ENCODE peak calls at places on chromosomes 6 and 20, in eight cellular contexts. W, V, C, H, M, E, Z and O are unnamed samples.

GRCh38 chr6:75528423-75528822 is 34.8 kb upstream of the FILIP1 start:
- DNase-seq in W (no peak), V (peak; percentile 81), C (no peak), H (no peak), M (no peak), E (peak; percentile 59), Z (peak; percentile 54), O (peak; percentile 65)

GRCh38 chr20:4637081-4637797 is 84.5 kb upstream of the PRND start:
- DNase-seq in W (no peak), V (peak; percentile 29), C (no peak), H (no peak), M (no peak), E (peak; percentile 65), Z (no peak), O (peak; percentile 7)

GRCh38 chr6:154705471-154706113 is 27.6 kb upstream of the SCAF8 start:
- DNase-seq in W (no peak), V (peak; percentile 40), C (no peak), H (no peak), M (no peak), E (no peak), Z (no peak), O (peak; percentile 30)

GRCh38 chr6:118017301-118017854 is 110.3 kb downstream of the SLC35F1 start:
- DNase-seq in W (no peak), V (no peak), C (no peak), H (no peak), M (no peak), E (no peak), Z (no peak), O (no peak)

GRCh38 chr6:25173951-25174474 is 105.2 kb upstream of the CARMIL1 start:
- DNase-seq in W (peak; percentile 62), V (peak; percentile 94), C (no peak), H (no peak), M (peak; percentile 94), E (peak; percentile 98), Z (peak; percentile 93), O (peak; percentile 97)

GRCh38 chr6:52369234-52369633 is 7.3 kb downstream of the PAQR8 start:
- DNase-seq in W (no peak), V (no peak), C (no peak), H (no peak), M (no peak), E (no peak), Z (no peak), O (no peak)

GRCh38 chr6:21402368-21402767 is 191.2 kb upstream of the SOX4 start:
- DNase-seq in W (no peak), V (peak; percentile 55), C (no peak), H (no peak), M (peak; percentile 15), E (no peak), Z (peak; percentile 54), O (peak; percentile 67)

GRCh38 chr20:4802023-4802422 is 80.3 kb downstream of the PRND start:
- DNase-seq in W (no peak), V (no peak), C (no peak), H (no peak), M (no peak), E (no peak), Z (no peak), O (no peak)

GRCh38 chr6:104710543-104711335 is 149.0 kb downstream of the HACE1 start:
- DNase-seq in W (no peak), V (no peak), C (no peak), H (no peak), M (no peak), E (no peak), Z (no peak), O (no peak)

DNA sequence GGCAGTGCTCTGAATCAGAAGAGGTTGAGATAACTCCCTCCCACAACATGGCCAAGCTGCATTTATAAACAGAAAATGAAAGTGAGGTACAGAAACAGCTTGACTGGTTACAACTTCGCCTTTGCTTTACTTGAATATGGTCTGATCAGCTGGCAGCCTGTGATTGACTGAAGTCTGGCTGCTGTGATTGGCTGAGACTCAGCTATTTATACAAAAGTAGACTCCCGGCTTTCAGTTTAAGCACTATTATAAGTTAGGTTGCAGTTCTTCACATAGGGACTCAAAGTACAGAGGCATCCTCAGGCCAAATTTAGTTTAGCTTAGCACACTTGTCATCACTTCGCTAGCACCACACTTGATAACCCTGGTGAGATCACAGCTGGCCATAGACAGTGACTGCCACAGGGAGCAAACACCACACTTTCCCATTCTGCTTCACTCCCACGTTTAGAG is 362.6 kb downstream of the EPM2A start:
- DNase-seq in W (no peak), V (peak; percentile 84), C (peak; percentile 70), H (peak; percentile 81), M (peak; percentile 37), E (no peak), Z (peak; percentile 10), O (peak; percentile 39)
- H3K4me3 ChIP-seq in W (no peak overlapping the region), V (peak overlapping the region; percentile 9), C (peak overlapping the region; percentile 15), H (peak overlapping the region; percentile 35), M (no peak overlapping the region), E (no peak overlapping the region), Z (no peak overlapping the region), O (peak overlapping the region; percentile 18)

GRCh38 chr6:63154535-63154934 is 56.7 kb upstream of the FKBP1C start:
- DNase-seq in W (no peak), V (no peak), C (no peak), H (no peak), M (no peak), E (no peak), Z (no peak), O (no peak)
- TF ChIP-seq CTCF in W (no peak), V (no peak), C (no peak), H (no peak), M (no peak), E (no peak), Z (no peak), O (no peak)

GRCh38 chr20:33686984-33687366 is 790 bp upstream of the E2F1 start:
- DNase-seq in W (no peak), V (no peak), C (no peak), H (no peak), M (no peak), E (no peak), Z (no peak), O (no peak)
- H3K4me3 ChIP-seq in W (peak overlapping the region; percentile 36), V (peak overlapping the region; percentile 26), C (peak overlapping the region; percentile 30), H (peak overlapping the region; percentile 58), M (no peak overlapping the region), E (peak overlapping the region; percentile 41), Z (peak overlapping the region; percentile 52), O (no peak overlapping the region)

GRCh38 chr6:149026530-149026942 is 279.7 kb downstream of the UST start:
- DNase-seq in W (peak; percentile 72), V (peak; percentile 86), C (no peak), H (no peak), M (peak; percentile 91), E (no peak), Z (peak; percentile 88), O (peak; percentile 94)
- TF ChIP-seq CTCF in W (peak; percentile 40), V (peak; percentile 72), C (no peak), H (peak; percentile 22), M (peak; percentile 66), E (peak; percentile 75), Z (peak; percentile 66), O (peak; percentile 69)

DNA sequence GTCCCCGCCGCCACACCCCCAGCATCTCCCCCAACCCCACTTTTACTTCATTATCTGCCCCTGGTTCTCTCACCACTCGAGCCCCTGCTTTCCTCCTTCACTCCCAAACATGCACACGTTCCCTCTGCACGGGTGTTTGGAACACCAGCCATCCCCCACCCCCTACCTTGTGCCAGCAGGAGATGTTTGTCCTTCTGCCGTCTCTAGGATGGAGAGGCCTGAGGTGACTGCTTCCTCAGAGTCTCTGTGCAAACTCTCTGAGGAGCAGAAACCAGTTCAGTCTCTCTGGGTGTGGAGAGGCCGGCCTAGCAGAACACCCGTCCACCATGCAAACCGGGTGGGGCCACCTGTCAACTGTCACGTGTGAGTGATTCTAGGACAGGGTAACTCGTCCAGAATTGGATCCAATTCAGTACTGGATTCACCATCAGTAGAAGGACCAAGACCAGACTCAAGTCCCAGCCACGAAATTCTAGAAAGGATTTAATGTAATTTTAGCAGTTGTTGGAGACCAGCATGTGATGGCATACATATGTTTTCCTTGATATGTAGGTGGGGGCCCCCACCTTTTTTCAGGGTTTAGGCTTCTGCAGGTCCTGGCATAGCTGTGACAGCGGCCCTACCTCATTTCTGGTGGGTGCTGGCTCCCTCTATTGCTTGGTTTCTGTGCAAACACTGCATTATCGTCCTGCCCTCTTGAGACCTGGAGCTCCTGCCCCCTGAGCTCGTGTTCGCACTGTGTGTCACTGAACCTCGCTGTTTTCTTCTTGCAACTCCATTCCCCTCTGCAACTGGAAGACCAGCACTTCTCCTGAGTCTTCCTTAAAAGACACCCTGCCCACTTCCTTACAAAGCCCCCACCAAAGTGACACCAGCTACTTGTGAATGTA is at the start of gene RAET1E:
- DNase-seq in W (no peak), V (no peak), C (no peak), H (no peak), M (no peak), E (no peak), Z (no peak), O (no peak)
- H3K4me3 ChIP-seq in W (no peak within 1 kb of the TSS), V (peak within 1 kb of the TSS; percentile 22), C (peak within 1 kb of the TSS; percentile 16), H (no peak within 1 kb of the TSS), M (no peak within 1 kb of the TSS), E (peak within 1 kb of the TSS; percentile 15), Z (peak within 1 kb of the TSS; percentile 43), O (peak within 1 kb of the TSS; percentile 59)

GRCh38 chr20:13492001-13492480 is 146.7 kb downstream of the TASP1 start:
- DNase-seq in W (peak; percentile 31), V (peak; percentile 90), C (no peak), H (no peak), M (peak; percentile 45), E (peak; percentile 47), Z (peak; percentile 86), O (peak; percentile 89)
- TF ChIP-seq CTCF in W (no peak), V (peak; percentile 10), C (no peak), H (no peak), M (no peak), E (no peak), Z (no peak), O (peak; percentile 29)

GRCh38 chr20:62926229-62927127 is at the start of gene DIDO1:
- DNase-seq in W (peak; percentile 88), V (peak; percentile 90), C (peak; percentile 93), H (peak; percentile 94), M (peak; percentile 83), E (peak; percentile 73), Z (no peak), O (peak; percentile 80)

GRCh38 chr20:62928246-62928939 is 2.1 kb upstream of the DIDO1 start:
- DNase-seq in W (no peak), V (no peak), C (no peak), H (no peak), M (no peak), E (no peak), Z (no peak), O (no peak)

GRCh38 chr20:62925420-62926228 is 681 bp downstream of the DIDO1 start:
- DNase-seq in W (peak; percentile 34), V (peak; percentile 26), C (peak; percentile 39), H (peak; percentile 44), M (peak; percentile 20), E (no peak), Z (no peak), O (peak; percentile 35)

GRCh38 chr20:62929051-62929538 is 2.8 kb upstream of the DIDO1 start:
- DNase-seq in W (no peak), V (peak; percentile 65), C (peak; percentile 82), H (no peak), M (peak; percentile 40), E (no peak), Z (no peak), O (peak; percentile 51)

GRCh38 chr20:62927128-62927705 is 912 bp upstream of the DIDO1 start:
- DNase-seq in W (no peak), V (no peak), C (no peak), H (no peak), M (no peak), E (no peak), Z (no peak), O (no peak)
- H3K4me3 ChIP-seq in W (peak overlapping the region; percentile 76), V (peak overlapping the region; percentile 95), C (peak overlapping the region; percentile 95), H (peak overlapping the region; percentile 82), M (peak overlapping the region; percentile 95), E (peak overlapping the region; percentile 75), Z (peak overlapping the region; percentile 65), O (peak overlapping the region; percentile 89)